ENCODE peak calls at places on chromosomes 3 and 15, in five cellular contexts. One of them, this sample, is unnamed.

GRCh38 chr3:39052613-39053012 is 797 bp downstream of the WDR48 start:
- DNase-seq in K562: no peak
- DNase-seq in GM12878: no peak
- DNase-seq in HepG2: no peak
- DNase-seq in SK-N-SH: peak; percentile 9
- DNase-seq in this sample: no peak

GRCh38 chr3:125052671-125053303 is 3.0 kb downstream of the HEG1 start:
- DNase-seq in K562: no peak
- DNase-seq in SK-N-SH: no peak
- DNase-seq in HepG2: peak; percentile 77
- DNase-seq in GM12878: no peak
- DNase-seq in this sample: peak; percentile 92

GRCh38 chr15:80949756-80950155 is 39.9 kb downstream of the MESD start:
- DNase-seq in HepG2: no peak
- DNase-seq in SK-N-SH: no peak
- DNase-seq in K562: no peak
- DNase-seq in GM12878: no peak
- DNase-seq in this sample: no peak

GRCh38 chr3:192888121-192888520 is 29.5 kb downstream of the MB21D2 start:
- DNase-seq in GM12878: no peak
- DNase-seq in HepG2: no peak
- DNase-seq in SK-N-SH: no peak
- DNase-seq in K562: no peak
- DNase-seq in this sample: no peak

GRCh38 chr3:184157206-184157605 is 2.0 kb downstream of the DVL3 start:
- DNase-seq in SK-N-SH: no peak
- DNase-seq in HepG2: no peak
- DNase-seq in K562: peak; percentile 44
- DNase-seq in GM12878: no peak
- DNase-seq in this sample: no peak

GRCh38 chr15:91099616-91100560 is at the start of gene SV2B:
- DNase-seq in K562: no peak
- DNase-seq in SK-N-SH: peak; percentile 76
- DNase-seq in GM12878: no peak
- DNase-seq in HepG2: no peak
- DNase-seq in this sample: peak; percentile 42

GRCh38 chr3:11544413-11545181 is 99.1 kb downstream of the VGLL4 start:
- DNase-seq in GM12878: no peak
- DNase-seq in SK-N-SH: no peak
- DNase-seq in K562: no peak
- DNase-seq in HepG2: peak; percentile 23
- DNase-seq in this sample: peak; percentile 18

GRCh38 chr3:53234130-53234840 is 21.5 kb downstream of the TKT start:
- DNase-seq in GM12878: no peak
- DNase-seq in SK-N-SH: no peak
- DNase-seq in K562: no peak
- DNase-seq in HepG2: no peak
- DNase-seq in this sample: no peak

GRCh38 chr3:12902181-12902999 is 61.0 kb upstream of the RPL32 start:
- DNase-seq in GM12878: no peak
- DNase-seq in K562: no peak
- DNase-seq in HepG2: no peak
- DNase-seq in SK-N-SH: no peak
- DNase-seq in this sample: no peak

GRCh38 chr15:29270169-29270955 is 740 bp upstream of the NSMCE3 start:
- DNase-seq in K562: no peak
- DNase-seq in HepG2: no peak
- DNase-seq in SK-N-SH: peak; percentile 22
- DNase-seq in GM12878: peak; percentile 67
- DNase-seq in this sample: peak; percentile 73

GRCh38 chr3:128482857-128483656 is 9.9 kb downstream of the GATA2 start:
- DNase-seq in K562: peak; percentile 53
- DNase-seq in GM12878: no peak
- DNase-seq in SK-N-SH: peak; percentile 63
- DNase-seq in HepG2: no peak
- DNase-seq in this sample: peak; percentile 84

GRCh38 chr15:41827290-41827879 is 507 bp upstream of the JMJD7 start:
- DNase-seq in SK-N-SH: no peak
- DNase-seq in HepG2: no peak
- DNase-seq in GM12878: no peak
- DNase-seq in K562: peak; percentile 35
- DNase-seq in this sample: no peak

GRCh38 chr3:28903171-28903601 is 377.7 kb upstream of the RBMS3 start:
- DNase-seq in GM12878: no peak
- DNase-seq in K562: no peak
- DNase-seq in SK-N-SH: no peak
- DNase-seq in HepG2: no peak
- DNase-seq in this sample: no peak

GRCh38 chr3:73255609-73256029 is 194.2 kb downstream of the EBLN2 start:
- DNase-seq in SK-N-SH: peak; percentile 25
- DNase-seq in HepG2: no peak
- DNase-seq in K562: peak; percentile 56
- DNase-seq in GM12878: no peak
- DNase-seq in this sample: peak; percentile 66

GRCh38 chr3:47791193-47791855 is 9.6 kb upstream of the SMARCC1 start:
- DNase-seq in K562: no peak
- DNase-seq in GM12878: no peak
- DNase-seq in SK-N-SH: no peak
- DNase-seq in HepG2: no peak
- DNase-seq in this sample: no peak

GRCh38 chr15:75171408-75171807 is 30.3 kb upstream of the C15orf39 start:
- DNase-seq in SK-N-SH: no peak
- DNase-seq in GM12878: peak; percentile 30
- DNase-seq in HepG2: peak; percentile 56
- DNase-seq in K562: no peak
- DNase-seq in this sample: peak; percentile 90

GRCh38 chr15:74385442-74386132 is 18.1 kb upstream of the CYP11A1 start:
- DNase-seq in K562: no peak
- DNase-seq in SK-N-SH: no peak
- DNase-seq in HepG2: no peak
- DNase-seq in GM12878: no peak
- DNase-seq in this sample: no peak

GRCh38 chr3:118936811-118937210 is 97.8 kb downstream of the IGSF11 start:
- DNase-seq in GM12878: no peak
- DNase-seq in SK-N-SH: no peak
- DNase-seq in K562: no peak
- DNase-seq in HepG2: no peak
- DNase-seq in this sample: no peak

GRCh38 chr3:39990532-39990931 is 181.1 kb downstream of the MYRIP start:
- DNase-seq in HepG2: peak; percentile 70
- DNase-seq in GM12878: peak; percentile 5
- DNase-seq in SK-N-SH: peak; percentile 30
- DNase-seq in K562: peak; percentile 72
- DNase-seq in this sample: peak; percentile 3

GRCh38 chr3:77319711-77320110 is 279.8 kb downstream of the ROBO2 start:
- DNase-seq in GM12878: no peak
- DNase-seq in K562: peak; percentile 9
- DNase-seq in HepG2: peak; percentile 15
- DNase-seq in SK-N-SH: peak; percentile 31
- DNase-seq in this sample: peak; percentile 39

GRCh38 chr3:9078561-9079240 is 115.4 kb upstream of the RAD18 start:
- DNase-seq in K562: peak; percentile 53
- DNase-seq in GM12878: no peak
- DNase-seq in HepG2: peak; percentile 9
- DNase-seq in SK-N-SH: no peak
- DNase-seq in this sample: no peak

GRCh38 chr3:104411760-104412159 is 954.9 kb upstream of the ALCAM start:
- DNase-seq in HepG2: no peak
- DNase-seq in GM12878: no peak
- DNase-seq in K562: no peak
- DNase-seq in SK-N-SH: no peak
- DNase-seq in this sample: no peak

GRCh38 chr3:196868297-196868661 is 559 bp downstream of the SENP5 start:
- DNase-seq in GM12878: no peak
- DNase-seq in SK-N-SH: peak; percentile 60
- DNase-seq in HepG2: peak; percentile 20
- DNase-seq in K562: no peak
- DNase-seq in this sample: peak; percentile 9

GRCh38 chr15:68617001-68617400 is 38.2 kb downstream of the CORO2B start:
- DNase-seq in K562: no peak
- DNase-seq in HepG2: no peak
- DNase-seq in GM12878: no peak
- DNase-seq in SK-N-SH: no peak
- DNase-seq in this sample: peak; percentile 59

GRCh38 chr3:48661501-48662139 is 1.1 kb downstream of the CELSR3 start:
- DNase-seq in K562: peak; percentile 88
- DNase-seq in SK-N-SH: no peak
- DNase-seq in HepG2: peak; percentile 52
- DNase-seq in GM12878: no peak
- DNase-seq in this sample: peak; percentile 41

GRCh38 chr3:190266915-190267290 is 55.3 kb downstream of the CLDN1 start:
- DNase-seq in K562: no peak
- DNase-seq in HepG2: no peak
- DNase-seq in GM12878: no peak
- DNase-seq in SK-N-SH: no peak
- DNase-seq in this sample: no peak

GRCh38 chr3:35446896-35447295 is 192.4 kb upstream of the ARPP21 start:
- DNase-seq in K562: no peak
- DNase-seq in HepG2: no peak
- DNase-seq in SK-N-SH: no peak
- DNase-seq in GM12878: no peak
- DNase-seq in this sample: no peak

GRCh38 chr3:46929324-46929723 is 47.2 kb downstream of the CCDC12 start:
- DNase-seq in HepG2: no peak
- DNase-seq in SK-N-SH: no peak
- DNase-seq in GM12878: no peak
- DNase-seq in K562: no peak
- DNase-seq in this sample: no peak

DNA sequence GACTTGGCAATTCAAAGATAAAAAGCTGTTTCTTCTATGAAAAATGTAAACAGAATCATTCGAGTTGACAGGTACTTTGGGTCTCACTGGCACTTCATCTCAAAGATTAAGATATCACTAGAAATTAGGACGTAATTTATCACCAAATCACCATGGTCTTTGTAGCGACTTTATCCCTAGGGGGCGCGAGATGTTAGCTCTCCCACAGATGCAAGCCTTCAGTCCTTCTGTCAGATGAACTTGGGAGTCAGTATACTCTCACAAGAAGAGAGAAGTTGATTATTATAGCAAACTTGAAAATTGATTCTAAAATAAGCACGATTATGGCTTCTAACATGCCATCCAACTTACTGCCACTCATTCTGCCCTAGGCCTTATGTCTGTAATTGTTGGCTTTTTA is 150.3 kb downstream of the ALCAM start:
- DNase-seq in K562: no peak
- DNase-seq in HepG2: no peak
- DNase-seq in SK-N-SH: no peak
- DNase-seq in GM12878: no peak
- DNase-seq in this sample: no peak
- TF ChIP-seq MXI1 in K562: no peak
- TF ChIP-seq MXI1 in HepG2: no peak
- TF ChIP-seq MXI1 in SK-N-SH: no peak
- TF ChIP-seq MXI1 in GM12878: no peak
- TF ChIP-seq MXI1 in this sample: no peak

DNA sequence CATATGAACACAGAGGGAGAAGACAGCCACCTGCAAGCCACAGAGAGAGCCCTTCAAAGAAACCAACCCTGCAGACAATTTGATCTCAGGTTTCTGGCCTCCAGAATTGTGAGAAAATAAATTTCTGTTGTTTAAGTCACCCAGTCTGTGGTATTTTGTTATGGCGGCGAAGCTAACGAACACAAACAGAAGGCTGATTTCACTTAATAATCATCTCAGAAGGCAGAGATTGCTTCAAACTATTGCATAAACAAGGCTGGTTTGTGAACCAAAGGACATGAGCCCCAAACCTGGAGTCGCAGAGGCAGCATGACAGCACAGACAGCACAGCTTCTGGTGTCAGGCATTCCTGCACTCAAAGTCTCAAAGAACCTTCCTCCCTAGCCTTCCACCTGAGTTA is 59.0 kb downstream of the CCNL1 start:
- DNase-seq in K562: no peak
- DNase-seq in GM12878: no peak
- DNase-seq in SK-N-SH: no peak
- DNase-seq in HepG2: no peak
- DNase-seq in this sample: peak; percentile 55
- H3K4me1 ChIP-seq in K562: no peaks in the 10 kb centered on the region
- H3K4me1 ChIP-seq in GM12878: peaks cover 42% of the 10 kb centered on the region
- H3K4me1 ChIP-seq in SK-N-SH: no peaks in the 10 kb centered on the region
- H3K4me1 ChIP-seq in HepG2: peaks cover 41% of the 10 kb centered on the region
- H3K4me1 ChIP-seq in this sample: peaks cover 25% of the 10 kb centered on the region

GRCh38 chr3:15462451-15462850 is 35.1 kb downstream of the EAF1 start:
- DNase-seq in SK-N-SH: no peak
- DNase-seq in GM12878: no peak
- DNase-seq in HepG2: no peak
- DNase-seq in K562: no peak
- DNase-seq in this sample: no peak

GRCh38 chr3:15458212-15458780 is 30.9 kb downstream of the EAF1 start:
- DNase-seq in HepG2: peak; percentile 12
- DNase-seq in SK-N-SH: no peak
- DNase-seq in K562: no peak
- DNase-seq in GM12878: no peak
- DNase-seq in this sample: no peak

GRCh38 chr3:15465876-15466585 is 38.6 kb downstream of the EAF1 start:
- DNase-seq in GM12878: no peak
- DNase-seq in HepG2: no peak
- DNase-seq in K562: no peak
- DNase-seq in SK-N-SH: no peak
- DNase-seq in this sample: no peak

DNA sequence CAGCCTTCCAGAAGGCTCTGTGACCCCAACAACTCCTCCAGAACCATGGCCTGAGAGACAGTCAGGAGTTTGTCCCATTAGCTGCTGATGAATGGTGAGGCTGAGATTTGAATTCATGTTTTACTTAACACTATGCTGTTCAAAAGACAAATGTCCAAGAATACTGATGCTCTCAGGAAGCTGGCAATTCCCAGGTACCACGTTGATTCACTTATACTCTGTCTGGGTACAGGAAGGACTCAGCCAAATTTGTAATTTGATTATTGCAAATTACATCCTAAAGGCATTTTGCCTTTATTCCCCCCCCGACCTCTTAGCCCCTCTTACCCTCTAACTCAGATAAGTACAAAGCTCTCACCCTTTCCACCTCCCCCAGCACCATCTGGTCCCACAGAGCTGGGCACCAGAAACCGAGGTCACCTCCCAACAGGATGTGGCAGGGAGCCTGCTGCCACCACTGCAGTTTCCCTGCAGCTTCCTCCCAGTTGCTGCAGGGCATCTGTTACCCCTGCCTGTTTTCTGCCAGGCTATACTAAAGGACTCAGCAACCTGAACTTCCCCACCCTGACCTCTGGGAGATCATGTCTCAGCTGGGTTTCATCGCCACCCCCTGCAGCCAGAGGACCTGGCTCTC is 33.6 kb downstream of the EAF1 start:
- DNase-seq in HepG2: no peak
- DNase-seq in GM12878: no peak
- DNase-seq in SK-N-SH: peak; percentile 82
- DNase-seq in K562: no peak
- DNase-seq in this sample: no peak
- TF ChIP-seq MXI1 in HepG2: no peak
- TF ChIP-seq MXI1 in GM12878: no peak
- TF ChIP-seq MXI1 in SK-N-SH: peak; percentile 12
- TF ChIP-seq MXI1 in K562: no peak
- TF ChIP-seq MXI1 in this sample: no peak

GRCh38 chr3:31765856-31766255 is 215.2 kb downstream of the OSBPL10 start:
- DNase-seq in GM12878: no peak
- DNase-seq in HepG2: no peak
- DNase-seq in SK-N-SH: no peak
- DNase-seq in K562: no peak
- DNase-seq in this sample: no peak
- H3K4me1 ChIP-seq in GM12878: no peaks in the 10 kb centered on the region
- H3K4me1 ChIP-seq in HepG2: peaks cover 23% of the 10 kb centered on the region
- H3K4me1 ChIP-seq in SK-N-SH: no peaks in the 10 kb centered on the region
- H3K4me1 ChIP-seq in K562: no peaks in the 10 kb centered on the region
- H3K4me1 ChIP-seq in this sample: peaks cover 2% of the 10 kb centered on the region